ENCODE peak calls at places on chromosomes 2 and 18, in four cellular contexts. One of them, this sample, is unnamed.

GRCh38 chr2:143934913-143935310 is 585.0 kb downstream of the ZEB2 start:
- DNase-seq in prostate gland: no peak
- DNase-seq in keratinocyte: no peak
- DNase-seq in lower leg skin: no peak
- DNase-seq in this sample: no peak

GRCh38 chr2:230905448-230906430 is 19.3 kb downstream of the GPR55 start:
- DNase-seq in lower leg skin: no peak
- DNase-seq in keratinocyte: no peak
- DNase-seq in prostate gland: no peak
- DNase-seq in this sample: peak

GRCh38 chr2:4110273-4110672 is 406.9 kb downstream of the DCDC2C start:
- DNase-seq in lower leg skin: no peak
- DNase-seq in keratinocyte: no peak
- DNase-seq in prostate gland: no peak
- DNase-seq in this sample: no peak

GRCh38 chr2:54589340-54590215 is 133.5 kb downstream of the SPTBN1 start:
- DNase-seq in keratinocyte: no peak
- DNase-seq in lower leg skin: no peak
- DNase-seq in prostate gland: no peak
- DNase-seq in this sample: no peak

GRCh38 chr2:216696751-216697560 is 1.6 kb upstream of the IGFBP5 start:
- DNase-seq in keratinocyte: no peak
- DNase-seq in lower leg skin: no peak
- DNase-seq in prostate gland: no peak
- DNase-seq in this sample: no peak

GRCh38 chr2:237962432-237963084 is 4.3 kb upstream of the UBE2F start:
- DNase-seq in prostate gland: no peak
- DNase-seq in lower leg skin: no peak
- DNase-seq in keratinocyte: no peak
- DNase-seq in this sample: no peak

GRCh38 chr2:215138466-215138865 is at the start of gene ABCA12:
- DNase-seq in prostate gland: no peak
- DNase-seq in lower leg skin: no peak
- DNase-seq in keratinocyte: peak
- DNase-seq in this sample: no peak

GRCh38 chr2:100767224-100767653 is 52.7 kb upstream of the NPAS2 start:
- DNase-seq in prostate gland: peak
- DNase-seq in keratinocyte: no peak
- DNase-seq in lower leg skin: no peak
- DNase-seq in this sample: no peak

GRCh38 chr2:207902822-207903221 is 122.5 kb downstream of the PLEKHM3 start:
- DNase-seq in keratinocyte: no peak
- DNase-seq in prostate gland: no peak
- DNase-seq in lower leg skin: no peak
- DNase-seq in this sample: no peak

GRCh38 chr2:195636890-195637289 is 20.1 kb upstream of the SLC39A10 start:
- DNase-seq in prostate gland: no peak
- DNase-seq in keratinocyte: no peak
- DNase-seq in lower leg skin: no peak
- DNase-seq in this sample: no peak

GRCh38 chr18:2515908-2516625 is 55.2 kb downstream of the METTL4 start:
- DNase-seq in keratinocyte: peak
- DNase-seq in lower leg skin: no peak
- DNase-seq in prostate gland: no peak
- DNase-seq in this sample: no peak

GRCh38 chr2:227597993-227598392 is 700 bp upstream of the SCYGR2 start:
- DNase-seq in prostate gland: no peak
- DNase-seq in lower leg skin: no peak
- DNase-seq in keratinocyte: no peak
- DNase-seq in this sample: no peak

GRCh38 chr2:241931976-241932894 is 62.7 kb downstream of the RTP5 start:
- DNase-seq in lower leg skin: no peak
- DNase-seq in prostate gland: no peak
- DNase-seq in keratinocyte: no peak
- DNase-seq in this sample: no peak

GRCh38 chr2:169892951-169893350 is 65.7 kb downstream of the UBR3 start:
- DNase-seq in prostate gland: no peak
- DNase-seq in keratinocyte: no peak
- DNase-seq in lower leg skin: no peak
- DNase-seq in this sample: no peak

GRCh38 chr2:150122871-150123588 is 364.4 kb downstream of the RND3 start:
- DNase-seq in prostate gland: no peak
- DNase-seq in keratinocyte: no peak
- DNase-seq in lower leg skin: no peak
- DNase-seq in this sample: no peak

GRCh38 chr2:166419616-166419934 is 43.8 kb upstream of the SCN9A start:
- DNase-seq in lower leg skin: no peak
- DNase-seq in keratinocyte: peak
- DNase-seq in prostate gland: no peak
- DNase-seq in this sample: no peak

DNA sequence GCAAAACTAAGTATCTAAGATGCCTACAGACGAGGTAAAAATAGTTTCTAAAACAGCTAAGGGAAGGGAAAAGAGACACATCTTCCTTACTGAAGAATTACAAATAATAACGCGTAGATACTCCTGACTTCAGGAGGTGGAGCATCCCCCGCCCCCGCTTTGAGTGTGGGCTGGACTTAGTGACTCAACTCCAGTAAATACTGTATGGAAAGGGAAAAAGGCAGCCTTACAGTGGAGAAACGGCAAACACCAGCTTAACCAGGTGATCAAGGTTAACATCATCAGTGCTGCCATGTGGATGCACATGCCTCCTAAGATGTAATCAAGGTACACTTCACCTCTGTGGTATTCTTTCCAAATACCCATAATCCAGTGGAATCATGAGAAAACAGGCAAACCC is 47.9 kb downstream of the HADHB start:
- DNase-seq in lower leg skin: no peak
- DNase-seq in prostate gland: no peak
- DNase-seq in keratinocyte: no peak
- DNase-seq in this sample: no peak
- H3K4me3 ChIP-seq in lower leg skin: no peak
- H3K4me3 ChIP-seq in prostate gland: no peak
- H3K4me3 ChIP-seq in keratinocyte: no peak
- H3K4me3 ChIP-seq in this sample: no peak

GRCh38 chr18:13518382-13518781 is 208.0 kb downstream of the FAM210A start:
- DNase-seq in prostate gland: no peak
- DNase-seq in keratinocyte: no peak
- DNase-seq in lower leg skin: no peak
- DNase-seq in this sample: no peak

GRCh38 chr18:13520741-13521140 is 205.6 kb downstream of the FAM210A start:
- DNase-seq in prostate gland: no peak
- DNase-seq in lower leg skin: no peak
- DNase-seq in keratinocyte: no peak
- DNase-seq in this sample: peak

GRCh38 chr18:13521418-13521817 is 204.9 kb downstream of the FAM210A start:
- DNase-seq in lower leg skin: no peak
- DNase-seq in keratinocyte: no peak
- DNase-seq in prostate gland: no peak
- DNase-seq in this sample: no peak

GRCh38 chr18:13522861-13523660 is 203.3 kb downstream of the FAM210A start:
- DNase-seq in keratinocyte: no peak
- DNase-seq in lower leg skin: no peak
- DNase-seq in prostate gland: no peak
- DNase-seq in this sample: no peak

GRCh38 chr18:13520306-13520705 is 206.1 kb downstream of the FAM210A start:
- DNase-seq in keratinocyte: no peak
- DNase-seq in prostate gland: no peak
- DNase-seq in lower leg skin: peak
- DNase-seq in this sample: no peak
- H3K4me3 ChIP-seq in keratinocyte: no peak
- H3K4me3 ChIP-seq in prostate gland: no peak
- H3K4me3 ChIP-seq in lower leg skin: no peak
- H3K4me3 ChIP-seq in this sample: no peak

DNA sequence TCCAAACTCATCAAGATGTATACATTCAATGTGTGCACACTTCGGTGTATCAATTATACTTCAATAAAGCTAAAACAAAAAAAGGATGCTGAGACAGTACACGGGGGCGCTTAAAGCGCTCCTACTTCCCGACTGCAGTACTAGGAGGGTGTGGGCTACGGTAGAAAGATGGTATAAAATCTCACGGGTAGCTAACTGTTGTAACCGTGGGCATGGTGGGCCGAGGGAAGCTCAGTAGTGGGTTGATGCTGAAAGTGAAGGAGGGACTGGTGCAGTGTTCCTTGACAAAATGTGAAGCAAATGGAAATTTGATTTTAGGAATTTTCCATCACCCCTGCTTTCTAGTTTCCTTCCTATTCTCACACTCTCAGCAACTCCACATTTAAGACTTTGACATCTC is 42.6 kb upstream of the DARS1 start:
- DNase-seq in lower leg skin: no peak
- DNase-seq in keratinocyte: no peak
- DNase-seq in prostate gland: no peak
- DNase-seq in this sample: no peak
- H3K4me3 ChIP-seq in lower leg skin: no peak
- H3K4me3 ChIP-seq in keratinocyte: no peak
- H3K4me3 ChIP-seq in prostate gland: no peak
- H3K4me3 ChIP-seq in this sample: no peak

DNA sequence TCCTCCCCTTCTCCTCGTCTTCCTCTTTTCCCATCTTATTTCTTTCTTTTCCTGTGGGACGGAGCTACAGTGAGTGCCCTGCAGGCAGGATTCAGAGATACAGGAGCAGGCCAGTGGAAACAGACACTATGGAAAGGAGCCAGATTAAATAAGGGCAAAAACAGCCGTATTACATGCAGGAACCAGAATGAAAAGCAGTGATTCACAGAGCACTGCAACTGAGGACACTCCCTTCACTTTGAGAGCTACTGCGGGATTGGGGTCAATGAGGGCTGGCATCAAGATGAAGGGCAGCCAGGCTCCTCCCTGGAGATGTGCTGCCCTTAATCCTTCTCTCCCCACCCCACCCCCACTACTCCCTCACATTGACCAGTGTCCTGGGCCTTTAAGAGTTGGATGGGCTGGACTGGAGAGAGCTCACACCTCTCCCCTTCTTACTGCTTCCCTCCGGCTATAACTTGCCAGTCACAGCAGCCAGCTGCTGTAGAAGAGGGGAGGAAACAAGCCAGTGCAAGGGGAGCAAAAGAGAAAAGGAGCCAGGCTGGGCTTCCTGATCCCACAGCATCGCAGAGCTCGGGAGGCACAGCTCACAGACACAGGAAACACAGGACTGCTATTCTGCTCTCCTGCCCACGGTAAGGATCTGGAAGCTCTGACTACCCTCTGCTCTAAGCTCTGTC is at the start of gene PLCD4:
- DNase-seq in prostate gland: no peak
- DNase-seq in keratinocyte: peak
- DNase-seq in lower leg skin: no peak
- DNase-seq in this sample: no peak
- H3K4me3 ChIP-seq in prostate gland: no peak
- H3K4me3 ChIP-seq in keratinocyte: peak
- H3K4me3 ChIP-seq in lower leg skin: no peak
- H3K4me3 ChIP-seq in this sample: peak

GRCh38 chr2:40274284-40274683 is 177.6 kb downstream of the SLC8A1 start:
- DNase-seq in prostate gland: no peak
- DNase-seq in lower leg skin: no peak
- DNase-seq in keratinocyte: no peak
- DNase-seq in this sample: no peak

GRCh38 chr2:40279001-40279400 is 172.9 kb downstream of the SLC8A1 start:
- DNase-seq in lower leg skin: no peak
- DNase-seq in keratinocyte: no peak
- DNase-seq in prostate gland: no peak
- DNase-seq in this sample: no peak

GRCh38 chr2:40279479-40279878 is 172.4 kb downstream of the SLC8A1 start:
- DNase-seq in prostate gland: no peak
- DNase-seq in keratinocyte: no peak
- DNase-seq in lower leg skin: no peak
- DNase-seq in this sample: no peak

GRCh38 chr2:40273623-40274236 is 178.2 kb downstream of the SLC8A1 start:
- DNase-seq in keratinocyte: no peak
- DNase-seq in prostate gland: no peak
- DNase-seq in lower leg skin: no peak
- DNase-seq in this sample: no peak

DNA sequence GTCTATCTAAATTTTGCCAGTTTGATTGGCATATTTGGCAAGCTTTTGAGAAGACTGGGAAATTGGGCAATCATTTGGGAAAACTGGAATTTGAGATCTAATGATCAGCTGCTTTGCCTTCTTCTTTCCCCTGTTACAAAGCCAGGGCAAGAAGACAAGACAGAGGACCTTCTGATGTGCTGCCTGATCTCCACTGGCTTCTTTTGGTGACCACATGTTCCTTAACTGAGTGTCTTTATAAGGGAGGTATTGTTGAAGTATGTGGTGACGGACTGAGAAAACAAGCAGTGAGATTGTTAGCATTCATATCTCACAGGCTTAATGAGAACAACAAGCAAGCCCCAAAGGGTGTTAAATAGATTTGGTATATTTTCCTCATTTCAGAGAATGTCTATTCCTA is 175.8 kb downstream of the SLC8A1 start:
- DNase-seq in lower leg skin: no peak
- DNase-seq in keratinocyte: no peak
- DNase-seq in prostate gland: no peak
- DNase-seq in this sample: no peak
- H3K4me3 ChIP-seq in lower leg skin: no peak
- H3K4me3 ChIP-seq in keratinocyte: no peak
- H3K4me3 ChIP-seq in prostate gland: no peak
- H3K4me3 ChIP-seq in this sample: no peak

This sample was measured in suprapubic skin.